ENCODE peak calls at places on chromosome 22, in five cellular contexts. One of them, this sample, is unnamed. For H3K4me1, the result is how much of the 10 kb centered on the place peaks cover.

GRCh38 chr22:26586556-26587325 is 3.2 kb downstream of the TPST2 start:
- DNase-seq in breast epithelium: no peak
- DNase-seq in spleen: peak
- DNase-seq in HCT116: no peak
- DNase-seq in A549: no peak
- DNase-seq in this sample: no peak

GRCh38 chr22:47768027-47768426 is 1005.6 kb downstream of the TBC1D22A start:
- DNase-seq in breast epithelium: no peak
- DNase-seq in spleen: no peak
- DNase-seq in HCT116: no peak
- DNase-seq in A549: no peak
- DNase-seq in this sample: no peak

GRCh38 chr22:28029962-28030361 is 110.9 kb upstream of the PITPNB start:
- DNase-seq in breast epithelium: no peak
- DNase-seq in spleen: peak
- DNase-seq in HCT116: no peak
- DNase-seq in A549: no peak
- DNase-seq in this sample: no peak

GRCh38 chr22:31229402-31230140 is 17.5 kb downstream of the LIMK2 start:
- DNase-seq in breast epithelium: peak
- DNase-seq in spleen: no peak
- DNase-seq in HCT116: no peak
- DNase-seq in A549: no peak
- DNase-seq in this sample: no peak

GRCh38 chr22:47111626-47112373 is 349.4 kb downstream of the TBC1D22A start:
- DNase-seq in breast epithelium: no peak
- DNase-seq in spleen: no peak
- DNase-seq in HCT116: no peak
- DNase-seq in A549: no peak
- DNase-seq in this sample: no peak

GRCh38 chr22:22178566-22178965 is 66.0 kb upstream of the VPREB1 start:
- DNase-seq in breast epithelium: no peak
- DNase-seq in spleen: no peak
- DNase-seq in HCT116: no peak
- DNase-seq in A549: no peak
- DNase-seq in this sample: no peak

GRCh38 chr22:21044931-21045584 is 688 bp upstream of the LRRC74B start:
- DNase-seq in breast epithelium: no peak
- DNase-seq in spleen: peak
- DNase-seq in HCT116: no peak
- DNase-seq in A549: no peak
- DNase-seq in this sample: no peak

GRCh38 chr22:31089101-31090100 is 8.3 kb downstream of the SMTN start:
- DNase-seq in breast epithelium: no peak
- DNase-seq in spleen: peak
- DNase-seq in HCT116: no peak
- DNase-seq in A549: no peak
- DNase-seq in this sample: no peak

GRCh38 chr22:27663812-27664211 is 137.7 kb downstream of the MN1 start:
- DNase-seq in breast epithelium: no peak
- DNase-seq in spleen: no peak
- DNase-seq in HCT116: no peak
- DNase-seq in A549: no peak
- DNase-seq in this sample: no peak

DNA sequence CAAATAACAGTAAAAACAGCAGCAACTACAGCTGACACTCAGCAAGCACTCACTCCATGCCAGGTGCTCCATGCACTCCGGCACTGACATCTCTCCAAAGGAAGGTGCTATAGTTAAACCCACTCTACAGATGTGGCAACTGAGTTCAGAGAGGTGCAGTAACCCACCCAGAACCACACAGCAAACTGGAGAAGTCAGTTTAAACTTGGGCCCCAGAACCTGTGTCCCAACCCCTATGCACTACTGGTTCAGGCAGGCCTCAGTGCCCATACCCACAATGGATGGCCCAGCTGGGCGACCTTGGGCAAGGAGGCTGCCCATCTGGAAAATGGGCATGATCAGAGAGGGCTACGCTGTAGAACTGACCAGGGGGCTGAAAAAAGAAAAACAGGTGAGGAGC is 26.4 kb upstream of the TCF20 start:
- DNase-seq in breast epithelium: no peak
- DNase-seq in spleen: no peak
- DNase-seq in HCT116: no peak
- DNase-seq in A549: no peak
- DNase-seq in this sample: no peak
- H3K4me1 ChIP-seq in breast epithelium: under half
- H3K4me1 ChIP-seq in spleen: half or more
- H3K4me1 ChIP-seq in HCT116: under half
- H3K4me1 ChIP-seq in A549: under half
- H3K4me1 ChIP-seq in this sample: under half

DNA sequence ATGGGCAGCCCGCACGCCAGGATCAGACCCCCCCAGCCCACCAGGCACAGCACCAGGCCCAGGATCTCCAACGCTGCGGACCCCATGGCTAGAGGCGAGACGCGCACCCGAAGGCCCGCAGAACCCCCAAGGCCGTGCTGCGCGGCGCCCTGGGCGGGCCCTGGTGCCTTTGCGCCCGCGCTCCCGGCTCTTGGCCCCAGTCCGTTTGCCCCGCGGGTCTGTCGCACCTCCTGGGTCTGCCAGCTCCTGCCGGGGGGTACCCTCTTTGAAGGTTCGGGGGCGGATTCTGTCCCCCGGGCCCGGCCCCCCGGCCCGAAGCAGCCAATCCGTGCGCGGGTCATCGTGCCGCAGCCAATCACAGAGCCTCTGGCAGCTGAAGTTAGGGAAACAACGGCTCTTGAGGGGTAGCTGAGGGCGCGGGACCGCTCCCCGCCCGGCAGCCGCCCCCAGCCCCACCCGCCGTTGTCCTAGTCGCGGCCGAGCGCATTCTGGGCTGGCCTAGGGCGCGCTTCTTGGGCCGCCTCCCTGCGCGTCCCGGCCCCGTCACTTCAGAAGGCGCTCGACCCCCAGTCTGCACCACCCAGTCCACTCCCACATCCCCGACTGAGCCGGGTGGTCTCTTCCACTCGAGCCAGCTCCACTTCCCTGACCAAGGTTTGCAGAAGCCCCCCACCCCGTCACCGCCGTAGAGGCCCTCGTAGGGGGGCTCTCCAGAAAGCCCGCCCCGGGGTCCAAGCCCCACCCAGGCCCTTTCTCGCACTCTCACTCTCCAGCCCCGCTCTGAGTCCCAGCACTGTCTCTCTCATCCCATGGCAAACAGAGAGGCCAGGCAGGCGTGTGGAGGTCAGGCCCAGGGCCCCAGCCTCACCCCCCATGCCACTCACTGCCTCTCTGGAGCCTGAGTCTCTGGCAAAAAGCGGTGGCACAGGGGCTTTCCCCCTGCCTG is at the start of gene CLDN5:
- DNase-seq in breast epithelium: peak
- DNase-seq in spleen: peak
- DNase-seq in HCT116: no peak
- DNase-seq in A549: no peak
- DNase-seq in this sample: peak
- TF ChIP-seq POLR2A in breast epithelium: no peak
- TF ChIP-seq POLR2A in spleen: no peak
- TF ChIP-seq POLR2A in HCT116: no peak
- TF ChIP-seq POLR2A in A549: no peak
- TF ChIP-seq POLR2A in this sample: peak

DNA sequence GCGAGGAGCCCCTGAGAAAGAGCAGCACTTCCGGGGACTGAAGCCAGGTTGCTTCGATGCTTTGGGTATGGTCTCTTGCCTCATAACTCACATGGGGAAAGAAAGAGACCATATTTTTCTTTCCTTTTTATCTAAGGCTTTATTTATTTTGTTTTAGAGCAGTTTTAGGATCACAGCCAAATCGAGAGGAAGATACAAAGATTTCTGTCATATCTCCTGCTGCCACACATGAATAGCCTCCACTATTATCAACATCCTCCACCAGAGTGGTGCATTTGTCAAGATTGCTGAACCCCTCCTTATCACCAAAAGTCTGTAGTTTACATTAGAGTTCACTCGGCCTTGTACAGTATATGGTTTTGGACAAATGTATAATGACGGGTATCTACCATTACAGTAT is 24.2 kb upstream of the ADSL start:
- DNase-seq in breast epithelium: no peak
- DNase-seq in spleen: no peak
- DNase-seq in HCT116: no peak
- DNase-seq in A549: no peak
- DNase-seq in this sample: no peak
- H3K4me1 ChIP-seq in breast epithelium: under half
- H3K4me1 ChIP-seq in spleen: under half
- H3K4me1 ChIP-seq in HCT116: under half
- H3K4me1 ChIP-seq in A549: under half
- H3K4me1 ChIP-seq in this sample: under half

GRCh38 chr22:49968831-49969661 is 8.5 kb downstream of the PIM3 start:
- DNase-seq in breast epithelium: peak
- DNase-seq in spleen: peak
- DNase-seq in HCT116: no peak
- DNase-seq in A549: no peak
- DNase-seq in this sample: peak
- TF ChIP-seq POLR2A in breast epithelium: no peak
- TF ChIP-seq POLR2A in spleen: no peak
- TF ChIP-seq POLR2A in HCT116: no peak
- TF ChIP-seq POLR2A in A549: no peak
- TF ChIP-seq POLR2A in this sample: no peak

DNA sequence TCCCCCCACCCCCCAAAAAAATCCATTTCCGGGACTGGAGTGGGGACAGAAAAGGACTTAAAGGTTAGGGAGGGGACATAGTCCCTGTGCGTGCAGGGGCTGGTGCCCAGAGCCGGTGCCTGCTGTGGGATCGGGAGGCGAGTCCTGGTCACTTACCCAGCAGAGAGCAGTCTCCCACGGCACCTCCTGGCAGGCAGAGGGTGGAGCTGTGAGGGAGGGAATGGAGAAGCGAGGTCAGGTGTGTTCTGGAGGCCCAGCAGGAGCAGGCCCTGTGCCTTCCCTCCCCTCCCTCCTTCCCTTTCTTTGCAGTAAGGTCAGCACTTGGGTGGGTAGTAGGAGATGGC is 28.4 kb downstream of the SHANK3 start:
- DNase-seq in breast epithelium: no peak
- DNase-seq in spleen: no peak
- DNase-seq in HCT116: no peak
- DNase-seq in A549: no peak
- DNase-seq in this sample: peak
- H3K4me1 ChIP-seq in breast epithelium: under half
- H3K4me1 ChIP-seq in spleen: half or more
- H3K4me1 ChIP-seq in HCT116: under half
- H3K4me1 ChIP-seq in A549: under half
- H3K4me1 ChIP-seq in this sample: under half

DNA sequence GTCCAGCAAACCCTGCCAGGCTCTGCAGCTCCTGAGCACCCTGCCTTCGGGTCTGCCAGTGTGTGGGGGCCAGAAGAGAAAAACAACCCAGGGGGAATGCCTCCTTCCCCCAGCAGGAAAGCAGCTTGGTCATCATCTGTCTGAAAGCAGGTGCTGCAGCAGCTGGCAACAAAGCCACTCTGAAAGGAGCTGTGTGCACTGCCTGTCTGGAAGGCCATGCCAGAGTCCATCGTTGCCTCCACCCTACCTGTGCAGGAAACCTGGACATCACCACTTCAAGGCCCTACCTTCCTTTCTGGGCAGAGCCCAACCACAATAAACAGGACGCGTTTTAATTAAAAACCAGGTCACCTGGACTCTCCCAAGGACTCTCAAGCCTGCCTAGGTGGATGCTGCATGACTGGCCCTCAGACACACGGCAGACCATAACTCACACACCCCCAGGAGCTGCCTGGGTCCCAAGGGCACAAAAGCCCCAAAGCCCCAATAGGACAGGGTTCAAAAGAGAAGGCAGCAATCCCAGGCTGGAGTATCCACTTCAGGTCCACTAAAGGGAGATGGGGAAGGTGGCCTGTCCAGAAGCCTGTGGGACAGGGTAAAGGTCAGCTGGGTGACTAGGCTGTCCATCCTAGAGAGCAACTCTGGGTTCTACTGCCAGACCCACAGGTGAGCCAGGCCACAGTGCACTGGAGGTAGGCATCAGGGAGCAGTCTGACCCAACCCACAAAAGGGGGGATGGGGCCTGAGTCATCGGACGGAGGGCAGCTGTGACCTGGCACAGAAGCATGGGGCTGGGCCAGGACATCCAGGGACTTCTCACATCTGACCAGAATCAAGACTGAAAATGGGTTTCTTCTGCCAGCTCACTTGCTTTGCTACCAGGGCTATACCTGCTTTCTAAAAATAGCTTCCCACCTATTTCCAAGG is 6.1 kb downstream of the GNB1L start:
- DNase-seq in breast epithelium: no peak
- DNase-seq in spleen: no peak
- DNase-seq in HCT116: peak
- DNase-seq in A549: peak
- DNase-seq in this sample: no peak
- TF ChIP-seq POLR2A in breast epithelium: no peak
- TF ChIP-seq POLR2A in spleen: no peak
- TF ChIP-seq POLR2A in HCT116: no peak
- TF ChIP-seq POLR2A in A549: no peak
- TF ChIP-seq POLR2A in this sample: no peak

DNA sequence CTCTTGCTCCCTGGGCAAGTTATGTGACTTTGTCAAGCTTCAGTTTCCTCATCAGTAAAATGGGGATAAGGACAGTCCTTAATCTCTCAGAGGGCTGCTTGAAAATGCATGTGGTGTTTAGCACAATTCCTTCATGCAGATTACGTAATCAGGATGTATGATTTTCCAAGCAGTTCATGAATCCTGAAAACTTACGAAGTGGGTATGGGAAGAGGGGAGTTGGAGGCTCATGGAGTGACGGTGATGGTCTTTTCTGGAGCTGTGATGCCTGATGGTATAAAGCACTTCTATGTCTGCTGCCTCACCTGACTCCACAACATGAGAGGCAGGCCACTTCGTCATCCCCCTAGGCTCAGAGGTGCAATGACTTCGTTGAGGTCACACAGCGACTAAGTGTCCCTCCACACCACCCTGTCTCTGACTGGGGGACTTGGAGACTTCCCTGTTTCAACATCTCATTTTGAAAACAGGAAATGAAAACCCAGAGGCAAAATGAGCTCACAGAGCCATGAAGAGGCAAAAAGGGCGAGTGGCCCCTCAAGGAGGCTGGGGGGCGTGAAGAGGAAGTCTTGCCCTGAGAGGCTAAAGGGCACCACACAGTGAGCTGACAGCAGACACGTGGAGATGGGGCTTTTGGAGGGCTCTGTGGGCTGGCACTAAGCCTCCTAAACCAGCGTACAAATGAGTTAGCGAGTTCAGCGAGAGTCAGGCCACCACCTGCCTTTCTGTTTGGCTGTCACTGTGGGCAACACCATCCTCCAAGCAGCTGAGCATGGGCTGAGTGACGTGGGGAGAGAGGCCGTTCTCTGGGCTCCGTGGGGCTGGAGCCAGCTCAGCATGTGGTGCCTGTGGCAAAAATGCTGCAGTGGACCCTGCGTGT is 10.1 kb downstream of the MCM5 start:
- DNase-seq in breast epithelium: no peak
- DNase-seq in spleen: peak
- DNase-seq in HCT116: no peak
- DNase-seq in A549: no peak
- DNase-seq in this sample: no peak
- H3K4me1 ChIP-seq in breast epithelium: under half
- H3K4me1 ChIP-seq in spleen: under half
- H3K4me1 ChIP-seq in HCT116: under half
- H3K4me1 ChIP-seq in A549: under half
- H3K4me1 ChIP-seq in this sample: under half

This sample was measured in suprapubic skin.